ENCODE peak calls at places on chromosomes 7 and 10, in five cellular contexts. F is GM06990, C is GM23248, G is mesendoderm, A is KBM-7. S is an unnamed sample.

GRCh38 chr7:131068604-131069021 is 259.1 kb upstream of the MKLN1 start:
- DNase-seq in A (no peak), G (no peak), F (no peak), C (peak), S (no peak)

GRCh38 chr7:4792537-4793126 is 17.2 kb downstream of the AP5Z1 start:
- DNase-seq in F (no peak), G (peak), C (peak), A (no peak), S (peak)

GRCh38 chr10:78973901-78974408 is 94.8 kb upstream of the ZMIZ1 start:
- DNase-seq in A (peak), F (peak), C (peak), G (peak), S (peak)

GRCh38 chr7:66070222-66070621 is 5.4 kb upstream of the ASL start:
- DNase-seq in F (no peak), A (no peak), G (no peak), C (peak), S (no peak)

GRCh38 chr10:96758423-96758822 is 38.1 kb upstream of the PIK3AP1 start:
- DNase-seq in C (no peak), F (peak), A (peak), G (no peak), S (no peak)

GRCh38 chr10:74329873-74330272 is 178.9 kb downstream of the ADK start:
- DNase-seq in A (no peak), C (peak), F (no peak), G (no peak), S (no peak)

GRCh38 chr10:97894092-97894491 is 44.4 kb downstream of the GOLGA7B start:
- DNase-seq in A (no peak), G (no peak), C (no peak), F (no peak), S (no peak)

GRCh38 chr7:50423860-50424259 is 26.3 kb downstream of the FIGNL1 start:
- DNase-seq in G (no peak), C (no peak), F (no peak), A (no peak), S (no peak)

GRCh38 chr7:98922392-98923107 is 44.2 kb downstream of the TRRAP start:
- DNase-seq in C (peak), F (no peak), G (no peak), A (no peak), S (no peak)

GRCh38 chr7:106623846-106624245 is 37.1 kb downstream of the CCDC71L start:
- DNase-seq in C (peak), G (no peak), F (no peak), A (no peak), S (no peak)

GRCh38 chr7:24469118-24469517 is 104.1 kb upstream of the PALS2 start:
- DNase-seq in C (no peak), A (no peak), G (no peak), F (no peak), S (no peak)

GRCh38 chr7:52715701-52716100 is 319.7 kb upstream of the POM121L12 start:
- DNase-seq in A (no peak), F (no peak), C (no peak), G (peak), S (no peak)

GRCh38 chr7:96669812-96670211 is 39.8 kb downstream of the SEM1 start:
- DNase-seq in C (no peak), G (no peak), F (no peak), A (no peak), S (no peak)

GRCh38 chr7:93515144-93515543 is 59.4 kb downstream of the CALCR start:
- DNase-seq in A (no peak), G (no peak), C (peak), F (no peak), S (no peak)

GRCh38 chr7:98178762-98179490 is 32.3 kb upstream of the BHLHA15 start:
- DNase-seq in A (no peak), C (no peak), G (peak), F (no peak), S (no peak)

GRCh38 chr7:30549933-30550493 is 44.7 kb upstream of the GARS1 start:
- DNase-seq in A (peak), G (peak), C (no peak), F (no peak), S (peak)

GRCh38 chr10:93471110-93471651 is 11.0 kb downstream of the MYOF start:
- DNase-seq in F (no peak), G (peak), C (peak), A (peak), S (no peak)

S was measured in endodermal cell.